ENCODE peak calls at places on chromosome 4, in seven cellular contexts. Q is ELR, E is sciatic nerve, S is memory B cell, G is AG09319, F is LHCN-M2, V is choroid plexus epithelial cell. O is an unnamed sample.

GRCh38 chr4:150044517-150044916 is 33.7 kb upstream of the DCLK2 start:
- DNase-seq in G (no peak), V (no peak), S (no peak), E (no peak), Q (no peak), F (no peak), O (no peak)

GRCh38 chr4:108850407-108850709 is 87.5 kb upstream of the ETNPPL start:
- DNase-seq in V (no peak), F (no peak), E (no peak), S (no peak), Q (peak), G (no peak), O (no peak)

GRCh38 chr4:145234086-145234694 is 53.8 kb upstream of the OTUD4 start:
- DNase-seq in S (peak), F (peak), E (no peak), Q (peak), G (no peak), V (peak), O (peak)

GRCh38 chr4:87865960-87866598 is 33.3 kb downstream of the MEPE start:
- DNase-seq in Q (peak), V (peak), E (no peak), S (no peak), F (no peak), G (no peak), O (no peak)

GRCh38 chr4:62490635-62491034 is 1290.5 kb downstream of the ADGRL3 start:
- DNase-seq in S (no peak), Q (no peak), V (peak), E (no peak), G (no peak), F (no peak), O (peak)

GRCh38 chr4:26412381-26413372 is 77.6 kb downstream of the CCKAR start:
- DNase-seq in F (no peak), Q (no peak), V (no peak), G (no peak), S (no peak), E (no peak), O (no peak)

GRCh38 chr4:45692131-45692530 is 431.7 kb downstream of the GABRG1 start:
- DNase-seq in G (no peak), S (no peak), F (no peak), Q (no peak), E (no peak), V (no peak), O (no peak)

GRCh38 chr4:40325406-40326019 is 9.6 kb upstream of the CHRNA9 start:
- DNase-seq in S (peak), Q (peak), E (no peak), V (peak), G (peak), F (peak), O (peak)

GRCh38 chr4:42673084-42673429 is 16.2 kb upstream of the ATP8A1 start:
- DNase-seq in Q (no peak), S (no peak), V (peak), G (no peak), F (no peak), E (no peak), O (peak)

GRCh38 chr4:21469438-21470032 is 479.0 kb downstream of the KCNIP4 start:
- DNase-seq in F (peak), G (no peak), V (peak), E (no peak), Q (peak), S (no peak), O (peak)

GRCh38 chr4:30802622-30803323 is 82.6 kb downstream of the PCDH7 start:
- DNase-seq in G (no peak), V (no peak), E (no peak), S (no peak), F (peak), Q (peak), O (peak)

GRCh38 chr4:87128006-87128705 is 92.3 kb downstream of the KLHL8 start:
- DNase-seq in G (no peak), E (no peak), Q (no peak), F (no peak), V (peak), S (no peak), O (no peak)

GRCh38 chr4:47221721-47222120 is 190.4 kb downstream of the GABRB1 start:
- DNase-seq in Q (peak), E (no peak), G (no peak), F (peak), S (no peak), V (peak), O (peak)

GRCh38 chr4:76752911-76753494 is 144.9 kb downstream of the SOWAHB start:
- DNase-seq in G (peak), V (peak), F (peak), S (no peak), Q (peak), E (no peak), O (peak)

GRCh38 chr4:41728571-41728908 is 20.0 kb downstream of the PHOX2B start:
- DNase-seq in V (peak), F (no peak), G (no peak), S (no peak), E (no peak), Q (peak), O (no peak)

GRCh38 chr4:3334316-3334715 is 41.5 kb downstream of the RGS12 start:
- DNase-seq in F (no peak), G (no peak), S (no peak), Q (no peak), V (no peak), E (no peak), O (no peak)

GRCh38 chr4:188976644-188977115 is 837.4 kb downstream of the TRIML1 start:
- DNase-seq in F (peak), S (no peak), V (peak), E (no peak), Q (peak), G (peak), O (peak)

GRCh38 chr4:11337287-11337686 is 91.4 kb downstream of the HS3ST1 start:
- DNase-seq in F (no peak), V (no peak), Q (no peak), E (no peak), S (no peak), G (no peak), O (no peak)

GRCh38 chr4:2822461-2823300 is 21.0 kb upstream of the ADD1 start:
- DNase-seq in E (no peak), F (no peak), Q (no peak), G (no peak), S (no peak), V (no peak), O (no peak)

GRCh38 chr4:48705609-48706008 is 74.5 kb downstream of the FRYL start:
- DNase-seq in S (no peak), E (no peak), F (no peak), V (no peak), G (no peak), Q (no peak), O (no peak)

GRCh38 chr4:71941001-71941400 is 90.8 kb upstream of the NPFFR2 start:
- DNase-seq in S (no peak), G (no peak), Q (peak), V (peak), F (peak), E (no peak), O (peak)

GRCh38 chr4:185469539-185470154 is 1.9 kb downstream of the CCDC110 start:
- DNase-seq in V (no peak), S (no peak), Q (no peak), E (no peak), G (no peak), F (no peak), O (no peak)

GRCh38 chr4:88660446-88661294 is 37.0 kb downstream of the NAP1L5 start:
- DNase-seq in E (no peak), Q (peak), F (peak), S (no peak), G (no peak), V (peak), O (peak)

GRCh38 chr4:10587697-10588096 is 96.9 kb downstream of the CLNK start:
- DNase-seq in Q (no peak), S (no peak), G (no peak), E (no peak), V (peak), F (peak), O (no peak)

GRCh38 chr4:88162636-88163035 is 4.2 kb upstream of the ABCG2 start:
- DNase-seq in S (no peak), Q (peak), V (no peak), E (no peak), G (no peak), F (peak), O (no peak)

GRCh38 chr4:825063-825968 is 613 bp downstream of the CPLX1 start:
- DNase-seq in V (peak), G (no peak), Q (no peak), F (no peak), S (no peak), E (no peak), O (no peak)

GRCh38 chr4:67593741-67594175 is 35.2 kb downstream of the STAP1 start:
- DNase-seq in E (no peak), F (no peak), Q (no peak), G (no peak), S (no peak), V (peak), O (no peak)

GRCh38 chr4:53421791-53422190 is 44.4 kb downstream of the FIP1L1 start:
- DNase-seq in F (no peak), S (no peak), V (no peak), Q (no peak), E (no peak), G (no peak), O (no peak)

GRCh38 chr4:17276821-17277220 is 235.1 kb downstream of the QDPR start:
- DNase-seq in G (no peak), V (peak), S (no peak), Q (peak), E (peak), F (no peak), O (no peak)

GRCh38 chr4:48543796-48544195 is 53.7 kb downstream of the ZAR1 start:
- DNase-seq in E (no peak), Q (no peak), F (no peak), S (no peak), V (peak), G (no peak), O (no peak)